ENCODE peak calls at places on chromosomes 12 and 14, in nine cellular contexts. X is H54; V is stimulated activated CD8-positive, alpha-beta memory T cell treated with anti-CD3 and anti-CD28 coated beads, Interleukin-15, amount 100 ng/mL, for 24 hours; H is amniotic stem cell; J is HTR-8/SVneo; E is fibroblast of mammary gland; G is HEK293T; S is H9; L is activated T-cell treated with anti-CD3 and anti-CD28 coated beads, Interleukin-2, amount 50 U/mL, for 24 hours. Z is an unnamed sample.

GRCh38 chr14:54108481-54109471 is 152.2 kb upstream of the BMP4 start:
- DNase-seq in H (peak), E (peak), X (no peak), V (no peak), J (peak), S (no peak), L (no peak), G (no peak), Z (no peak)

GRCh38 chr12:95836630-95837239 is 22.0 kb upstream of the SNRPF start:
- DNase-seq in L (no peak), V (no peak), E (peak), S (no peak), X (no peak), G (no peak), J (no peak), H (no peak), Z (no peak)

GRCh38 chr14:102943979-102944378 is 21.5 kb downstream of the AMN start:
- DNase-seq in E (no peak), X (no peak), V (no peak), L (no peak), G (no peak), J (no peak), H (no peak), S (no peak), Z (no peak)

GRCh38 chr12:46472893-46473633 is 100.5 kb upstream of the SLC38A2 start:
- DNase-seq in L (no peak), G (no peak), J (peak), S (no peak), H (no peak), V (no peak), X (no peak), E (peak), Z (no peak)

GRCh38 chr14:26389646-26390508 is 208.0 kb downstream of the NOVA1 start:
- DNase-seq in J (no peak), S (no peak), G (peak), H (no peak), V (no peak), X (no peak), L (no peak), E (peak), Z (no peak)

GRCh38 chr12:104998423-104999346 is 12.6 kb downstream of the NOPCHAP1 start:
- DNase-seq in H (no peak), V (no peak), X (no peak), J (no peak), E (no peak), S (no peak), L (no peak), G (no peak), Z (no peak)

GRCh38 chr12:76719642-76720041 is 44.3 kb upstream of the ZDHHC17 start:
- DNase-seq in L (no peak), J (no peak), E (no peak), V (no peak), G (no peak), X (no peak), S (no peak), H (no peak), Z (no peak)

GRCh38 chr12:15151141-15152091 is 69.8 kb downstream of the RERG start:
- DNase-seq in L (no peak), S (no peak), X (no peak), H (no peak), G (no peak), V (no peak), J (no peak), E (peak), Z (no peak)

GRCh38 chr14:76193696-76194095 is 42.0 kb downstream of the GPATCH2L start:
- DNase-seq in S (no peak), E (no peak), G (no peak), X (no peak), H (no peak), J (no peak), L (no peak), V (no peak), Z (no peak)